ENCODE peak calls at places on chromosomes 4 and X, in eight cellular contexts. J is head of caudate nucleus; N is body of pancreas; Z is CD4-positive, alpha-beta T cell; O is Karpas-422; S is SW 1271; T is Kasumi-1; Q is AG09309. Y is an unnamed sample.

GRCh38 chrX:56729152-56729557 is at the start of gene NBDY:
- DNase-seq in J (peak), N (peak), Z (no peak), O (peak), S (peak), T (peak), Q (no peak), Y (peak)

GRCh38 chr4:73811841-73812240 is 24.6 kb upstream of the CXCL6 start:
- DNase-seq in J (no peak), N (no peak), Z (no peak), O (no peak), S (no peak), T (no peak), Q (no peak), Y (no peak)

GRCh38 chr4:14848210-14848609 is 154.1 kb upstream of the CPEB2 start:
- DNase-seq in J (no peak), N (no peak), Z (no peak), O (no peak), S (no peak), T (no peak), Q (no peak), Y (no peak)

GRCh38 chr4:89410687-89411086 is 103.1 kb upstream of the GPRIN3 start:
- DNase-seq in J (no peak), N (no peak), Z (no peak), O (no peak), S (no peak), T (no peak), Q (peak), Y (peak)

GRCh38 chrX:20521245-20521644 is 254.5 kb upstream of the RPS6KA3 start:
- DNase-seq in J (no peak), N (no peak), Z (no peak), O (no peak), S (no peak), T (no peak), Q (peak), Y (peak)

GRCh38 chr4:2045518-2045951 is 13.6 kb upstream of the NAT8L start:
- DNase-seq in J (no peak), N (no peak), Z (no peak), O (peak), S (no peak), T (no peak), Q (no peak), Y (peak)

GRCh38 chrX:124113799-124114600 is 152.5 kb downstream of the STAG2 start:
- DNase-seq in J (no peak), N (no peak), Z (no peak), O (no peak), S (no peak), T (no peak), Q (no peak), Y (no peak)

GRCh38 chrX:110204986-110205385 is 112.9 kb downstream of the AMMECR1 start:
- DNase-seq in J (no peak), N (no peak), Z (no peak), O (no peak), S (no peak), T (no peak), Q (peak), Y (no peak)

GRCh38 chrX:53281321-53281822 is at the start of gene IQSEC2:
- DNase-seq in J (peak), N (peak), Z (no peak), O (no peak), S (peak), T (peak), Q (no peak), Y (peak)

GRCh38 chrX:17564689-17565409 is 172.4 kb upstream of the SCML1 start:
- DNase-seq in J (no peak), N (no peak), Z (no peak), O (no peak), S (no peak), T (no peak), Q (peak), Y (peak)

GRCh38 chr4:173014113-173014558 is 154.5 kb upstream of the GALNT7 start:
- DNase-seq in J (peak), N (no peak), Z (no peak), O (no peak), S (no peak), T (peak), Q (no peak), Y (peak)

GRCh38 chrX:33207056-33207455 is 4.3 kb downstream of the DMD start:
- DNase-seq in J (no peak), N (no peak), Z (no peak), O (no peak), S (no peak), T (no peak), Q (no peak), Y (no peak)

GRCh38 chr4:11223261-11223660 is 205.4 kb downstream of the HS3ST1 start:
- DNase-seq in J (no peak), N (no peak), Z (no peak), O (no peak), S (no peak), T (no peak), Q (no peak), Y (no peak)

GRCh38 chr4:80011636-80012236 is 61.3 kb downstream of the ANTXR2 start:
- DNase-seq in J (no peak), N (no peak), Z (no peak), O (no peak), S (no peak), T (no peak), Q (peak), Y (no peak)

GRCh38 chr4:94889961-94890360 is 132.2 kb downstream of the BMPR1B start:
- DNase-seq in J (no peak), N (no peak), Z (no peak), O (no peak), S (no peak), T (no peak), Q (peak), Y (no peak)

GRCh38 chr4:2860391-2861348 is 17.0 kb downstream of the ADD1 start:
- DNase-seq in J (no peak), N (peak), Z (no peak), O (no peak), S (no peak), T (no peak), Q (no peak), Y (no peak)

GRCh38 chrX:55486736-55487135 is 2.9 kb downstream of the USP51 start:
- DNase-seq in J (peak), N (peak), Z (no peak), O (no peak), S (no peak), T (no peak), Q (no peak), Y (no peak)

GRCh38 chrX:27884654-27885053 is 76.9 kb downstream of the MAGEB10 start:
- DNase-seq in J (no peak), N (no peak), Z (no peak), O (no peak), S (no peak), T (no peak), Q (no peak), Y (no peak)

GRCh38 chr4:39048291-39048690 is 13.7 kb upstream of the KLHL5 start:
- DNase-seq in J (no peak), N (no peak), Z (no peak), O (peak), S (no peak), T (no peak), Q (no peak), Y (no peak)

GRCh38 chr4:179836179-179837075 is 2394.2 kb upstream of the AGA start:
- DNase-seq in J (no peak), N (peak), Z (no peak), O (no peak), S (no peak), T (peak), Q (no peak), Y (no peak)